ENCODE peak calls at places on chromosomes 13 and 19, in five cellular contexts. C is SK-N-SH, H is coronary artery, G is transverse colon, D is breast epithelium. V is an unnamed sample.

GRCh38 chr13:71169125-71169524 is 697.9 kb downstream of the DACH1 start:
- DNase-seq in C (peak), H (no peak), G (no peak), D (no peak), V (no peak)

GRCh38 chr13:113142876-113143275 is 15.6 kb upstream of the PROZ start:
- DNase-seq in C (no peak), H (peak), G (no peak), D (no peak), V (peak)

GRCh38 chr13:113959198-113959597 is 14.7 kb downstream of the C13orf46 start:
- DNase-seq in C (no peak), H (no peak), G (no peak), D (no peak), V (no peak)

GRCh38 chr13:31848621-31849020 is 109.3 kb downstream of the RXFP2 start:
- DNase-seq in C (no peak), H (no peak), G (no peak), D (no peak), V (no peak)

GRCh38 chr13:73661687-73662425 is 472.3 kb downstream of the KLF12 start:
- DNase-seq in C (no peak), H (no peak), G (no peak), D (no peak), V (no peak)

GRCh38 chr13:43316997-43317396 is 293.6 kb downstream of the DNAJC15 start:
- DNase-seq in C (peak), H (no peak), G (no peak), D (no peak), V (peak)

GRCh38 chr13:64767054-64767453 is 2463.1 kb downstream of the PCDH9 start:
- DNase-seq in C (no peak), H (no peak), G (no peak), D (no peak), V (no peak)

GRCh38 chr19:41998246-41999020 is 4.4 kb upstream of the ATP1A3 start:
- DNase-seq in C (peak), H (peak), G (peak), D (no peak), V (peak)

GRCh38 chr13:105083986-105084385 is 1451.5 kb downstream of the EFNB2 start:
- DNase-seq in C (peak), H (no peak), G (no peak), D (no peak), V (no peak)

GRCh38 chr13:97485328-97485727 is 51.4 kb downstream of the RAP2A start:
- DNase-seq in C (no peak), H (no peak), G (no peak), D (no peak), V (no peak)

GRCh38 chr19:13277104-13277809 is 127.0 kb downstream of the IER2 start:
- DNase-seq in C (peak), H (no peak), G (peak), D (no peak), V (peak)

GRCh38 chr13:69545500-69546025 is 562.1 kb upstream of the ATXN8OS start:
- DNase-seq in C (no peak), H (no peak), G (no peak), D (no peak), V (no peak)

GRCh38 chr19:42794751-42795150 is 29.3 kb upstream of the PSG8 start:
- DNase-seq in C (no peak), H (no peak), G (no peak), D (no peak), V (no peak)

GRCh38 chr13:26991508-26992181 is 180.0 kb downstream of the USP12 start:
- DNase-seq in C (no peak), H (no peak), G (no peak), D (no peak), V (no peak)

GRCh38 chr19:2775556-2776430 is 7.3 kb downstream of the SGTA start:
- DNase-seq in C (no peak), H (no peak), G (peak), D (peak), V (no peak)

GRCh38 chr13:102310691-102311432 is 91.0 kb downstream of the FGF14 start:
- DNase-seq in C (no peak), H (no peak), G (no peak), D (no peak), V (no peak)

GRCh38 chr13:79593121-79593520 is 112.2 kb downstream of the NDFIP2 start:
- DNase-seq in C (no peak), H (no peak), G (no peak), D (no peak), V (no peak)

DNA sequence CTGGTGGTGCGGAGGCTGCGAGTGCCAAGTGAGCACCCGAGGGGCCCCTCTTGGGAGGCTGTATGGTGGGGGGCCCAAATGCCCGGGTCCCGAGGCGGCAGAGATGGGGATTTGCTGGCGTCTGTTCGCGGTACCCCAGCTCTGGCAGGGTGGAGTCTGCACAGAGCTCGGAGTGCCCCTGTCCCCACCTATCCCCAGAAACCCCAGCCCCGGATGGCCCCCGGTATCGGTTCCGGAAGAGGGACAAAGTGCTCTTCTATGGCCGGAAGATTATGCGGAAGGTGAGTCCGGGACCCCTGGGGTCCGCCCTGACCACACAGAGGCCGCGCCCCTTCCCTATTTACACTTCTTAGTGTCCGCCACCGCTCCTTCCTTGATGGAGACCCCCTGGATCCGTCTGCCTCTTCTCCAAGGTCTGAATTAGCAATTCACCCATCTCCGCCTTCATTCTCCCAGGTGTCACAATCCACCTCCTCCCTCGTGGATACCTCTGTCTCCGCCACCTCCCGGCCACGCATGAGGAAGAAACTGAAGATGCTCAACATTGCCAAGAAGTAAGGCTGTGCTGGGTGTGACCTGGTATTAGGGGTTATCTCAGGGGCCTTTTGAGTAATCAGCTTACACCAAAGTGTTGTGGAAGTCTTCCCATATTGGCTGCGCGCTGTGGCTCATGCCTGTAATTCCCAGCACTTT is 622 bp downstream of the PNPLA6 start:
- DNase-seq in C (no peak), H (no peak), G (no peak), D (no peak), V (peak)
- H3K27ac ChIP-seq in C (peak), H (peak), G (peak), D (peak), V (no peak)

GRCh38 chr19:33821871-33822270 is 25.2 kb downstream of the KCTD15 start:
- DNase-seq in C (no peak), H (no peak), G (no peak), D (no peak), V (no peak)
- H3K27ac ChIP-seq in C (no peak), H (no peak), G (no peak), D (no peak), V (no peak)

GRCh38 chr13:35468195-35468594 is 8.3 kb downstream of the MAB21L1 start:
- DNase-seq in C (no peak), H (no peak), G (no peak), D (no peak), V (no peak)

GRCh38 chr13:35472308-35473008 is 4.0 kb downstream of the MAB21L1 start:
- DNase-seq in C (peak), H (no peak), G (no peak), D (no peak), V (peak)

GRCh38 chr13:35471466-35472307 is 4.8 kb downstream of the MAB21L1 start:
- DNase-seq in C (no peak), H (no peak), G (no peak), D (no peak), V (peak)

GRCh38 chr13:35469781-35470380 is 6.6 kb downstream of the MAB21L1 start:
- DNase-seq in C (no peak), H (no peak), G (no peak), D (no peak), V (no peak)

DNA sequence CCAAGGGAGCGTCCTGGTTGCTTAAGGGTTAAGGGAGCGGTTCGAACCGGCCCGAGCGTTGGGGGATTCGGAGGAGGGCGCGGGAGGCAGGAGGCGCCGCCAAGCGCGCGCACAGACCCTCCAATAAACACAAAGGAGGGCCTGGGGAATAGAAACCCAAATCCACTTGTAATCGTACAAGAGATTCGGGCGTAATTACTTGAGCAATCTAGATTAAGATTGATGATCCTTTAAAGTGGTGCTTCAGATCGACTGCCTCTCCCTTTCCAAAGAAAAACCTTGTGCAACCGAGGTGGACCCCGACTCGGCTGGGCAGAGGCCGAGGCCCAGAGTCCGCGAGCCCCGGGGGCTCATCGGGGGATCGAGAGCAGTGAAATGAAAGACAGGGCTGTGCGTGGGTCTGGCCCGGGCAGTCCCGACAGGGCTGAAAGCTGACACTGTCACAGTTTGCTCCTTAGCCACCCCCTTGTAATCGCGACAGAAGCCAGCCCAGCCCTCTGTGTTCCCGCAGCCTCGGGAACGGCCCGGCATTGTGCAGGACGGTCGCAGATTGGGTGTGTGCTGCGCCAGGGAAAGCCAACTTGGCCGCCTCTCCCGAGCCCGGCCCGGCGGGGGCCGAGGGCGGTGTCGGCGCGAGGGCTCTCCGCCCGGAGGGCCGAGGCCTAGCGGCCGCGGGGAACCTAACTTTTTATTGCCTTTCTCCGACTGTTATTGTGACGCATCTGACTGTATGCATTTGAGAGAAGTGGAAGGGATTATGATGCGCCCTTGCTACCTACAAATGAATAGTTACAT is 5.6 kb downstream of the MAB21L1 start:
- DNase-seq in C (peak), H (no peak), G (peak), D (no peak), V (peak)
- H3K27ac ChIP-seq in C (peak), H (peak), G (peak), D (peak), V (peak)

GRCh38 chr19:40280608-40281221 is 4.4 kb downstream of the AKT2 start:
- DNase-seq in C (no peak), H (peak), G (peak), D (peak), V (peak)
- H3K27ac ChIP-seq in C (no peak), H (peak), G (peak), D (no peak), V (no peak)

GRCh38 chr19:34255546-34255945 is 1.2 kb downstream of the GARRE1 start:
- DNase-seq in C (no peak), H (no peak), G (no peak), D (no peak), V (no peak)
- H3K27ac ChIP-seq in C (peak), H (peak), G (peak), D (peak), V (no peak)

GRCh38 chr19:4045597-4046361 is 20.9 kb downstream of the ZBTB7A start:
- DNase-seq in C (no peak), H (no peak), G (no peak), D (no peak), V (no peak)
- H3K27ac ChIP-seq in C (no peak), H (no peak), G (no peak), D (no peak), V (peak)

DNA sequence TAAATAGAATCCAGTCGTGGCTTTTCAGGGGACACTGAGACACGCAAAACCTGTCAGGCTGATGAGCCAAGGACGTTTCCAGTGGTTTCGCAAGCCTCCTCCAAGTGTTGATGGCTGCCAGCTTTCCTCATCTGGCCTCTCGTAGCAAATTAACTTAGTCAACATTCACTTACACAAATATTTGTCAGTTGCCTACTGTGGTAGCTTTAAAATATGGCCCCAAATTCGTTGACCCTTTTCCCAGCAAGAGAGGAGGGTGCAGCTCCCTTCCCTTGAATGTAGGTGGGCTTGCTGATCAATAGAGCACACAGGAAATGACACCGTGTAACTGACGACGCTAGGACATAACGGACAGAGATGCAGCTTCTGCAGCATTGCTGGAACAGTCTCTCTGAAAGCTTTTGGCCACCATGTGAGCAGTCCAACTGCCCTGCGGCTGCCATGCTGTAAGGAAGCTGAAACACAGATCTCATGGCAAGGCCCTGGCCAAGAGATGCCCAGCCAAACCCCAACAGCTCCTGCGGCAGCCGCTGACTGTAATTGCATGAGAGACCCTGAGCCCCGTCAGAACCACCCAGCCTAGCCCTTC is 5.5 kb upstream of the RANBP3 start:
- DNase-seq in C (no peak), H (no peak), G (no peak), D (no peak), V (no peak)
- H3K27ac ChIP-seq in C (no peak), H (no peak), G (no peak), D (no peak), V (no peak)

GRCh38 chr19:6274756-6275155 is 5.0 kb downstream of the MLLT1 start:
- DNase-seq in C (peak), H (no peak), G (no peak), D (no peak), V (no peak)
- H3K27ac ChIP-seq in C (peak), H (peak), G (peak), D (peak), V (no peak)